ENCODE peak calls at places on chromosomes 12 and 14, in four cellular contexts. One of them, this sample, is unnamed.

GRCh38 chr14:61025239-61026223 is 44.5 kb downstream of the SLC38A6 start:
- DNase-seq in GM12878: no peak
- DNase-seq in K562: peak
- DNase-seq in HepG2: peak
- DNase-seq in this sample: peak

GRCh38 chr12:57372233-57372632 is 58.6 kb downstream of the R3HDM2 start:
- DNase-seq in GM12878: no peak
- DNase-seq in K562: no peak
- DNase-seq in HepG2: no peak
- DNase-seq in this sample: no peak

GRCh38 chr12:86212970-86213369 is 43.2 kb downstream of the MGAT4C start:
- DNase-seq in GM12878: no peak
- DNase-seq in K562: no peak
- DNase-seq in HepG2: no peak
- DNase-seq in this sample: no peak

GRCh38 chr12:30993766-30994165 is 67.2 kb downstream of the TSPAN11 start:
- DNase-seq in GM12878: no peak
- DNase-seq in K562: no peak
- DNase-seq in HepG2: no peak
- DNase-seq in this sample: no peak

GRCh38 chr12:89571481-89572190 is 45.8 kb upstream of the POC1B start:
- DNase-seq in GM12878: no peak
- DNase-seq in K562: no peak
- DNase-seq in HepG2: no peak
- DNase-seq in this sample: no peak

GRCh38 chr12:70365648-70366518 is at the start of gene KCNMB4:
- DNase-seq in GM12878: peak
- DNase-seq in K562: peak
- DNase-seq in HepG2: peak
- DNase-seq in this sample: peak

GRCh38 chr12:106919910-106920544 is 35.7 kb upstream of the TMEM263 start:
- DNase-seq in GM12878: no peak
- DNase-seq in K562: peak
- DNase-seq in HepG2: peak
- DNase-seq in this sample: peak

GRCh38 chr14:95516554-95517209 is at the start of gene SYNE3:
- DNase-seq in GM12878: no peak
- DNase-seq in K562: peak
- DNase-seq in HepG2: no peak
- DNase-seq in this sample: peak

GRCh38 chr12:109758406-109759075 is 44.9 kb downstream of the FAM222A start:
- DNase-seq in GM12878: no peak
- DNase-seq in K562: no peak
- DNase-seq in HepG2: no peak
- DNase-seq in this sample: no peak

GRCh38 chr12:58710896-58711295 is 209.4 kb downstream of the LRIG3 start:
- DNase-seq in GM12878: no peak
- DNase-seq in K562: no peak
- DNase-seq in HepG2: no peak
- DNase-seq in this sample: no peak

GRCh38 chr14:95886366-95886765 is 9.7 kb downstream of the TUNAR start:
- DNase-seq in GM12878: no peak
- DNase-seq in K562: no peak
- DNase-seq in HepG2: no peak
- DNase-seq in this sample: no peak

GRCh38 chr14:26872930-26873470 is 275.2 kb upstream of the NOVA1 start:
- DNase-seq in GM12878: no peak
- DNase-seq in K562: no peak
- DNase-seq in HepG2: no peak
- DNase-seq in this sample: no peak

GRCh38 chr12:21774358-21775129 is at the start of gene KCNJ8:
- DNase-seq in GM12878: no peak
- DNase-seq in K562: peak
- DNase-seq in HepG2: no peak
- DNase-seq in this sample: peak

GRCh38 chr12:68240079-68240478 is 13.3 kb downstream of the IL22 start:
- DNase-seq in GM12878: no peak
- DNase-seq in K562: peak
- DNase-seq in HepG2: no peak
- DNase-seq in this sample: no peak

GRCh38 chr12:84435682-84436081 is 476.9 kb downstream of the SLC6A15 start:
- DNase-seq in GM12878: no peak
- DNase-seq in K562: no peak
- DNase-seq in HepG2: no peak
- DNase-seq in this sample: no peak

GRCh38 chr12:113955109-113955970 is 10.8 kb downstream of the RBM19 start:
- DNase-seq in GM12878: no peak
- DNase-seq in K562: peak
- DNase-seq in HepG2: peak
- DNase-seq in this sample: peak

GRCh38 chr12:106517314-106517713 is 65.5 kb upstream of the RFX4 start:
- DNase-seq in GM12878: no peak
- DNase-seq in K562: no peak
- DNase-seq in HepG2: no peak
- DNase-seq in this sample: no peak

GRCh38 chr14:96260341-96260821 is 4.4 kb downstream of the BDKRB1 start:
- DNase-seq in GM12878: no peak
- DNase-seq in K562: no peak
- DNase-seq in HepG2: no peak
- DNase-seq in this sample: no peak

GRCh38 chr14:55715889-55716288 is 135.9 kb downstream of the KTN1 start:
- DNase-seq in GM12878: no peak
- DNase-seq in K562: no peak
- DNase-seq in HepG2: no peak
- DNase-seq in this sample: no peak

GRCh38 chr12:104504151-104504550 is 47.4 kb downstream of the CHST11 start:
- DNase-seq in GM12878: no peak
- DNase-seq in K562: no peak
- DNase-seq in HepG2: no peak
- DNase-seq in this sample: no peak

GRCh38 chr12:104507672-104508071 is 50.9 kb downstream of the CHST11 start:
- DNase-seq in GM12878: no peak
- DNase-seq in K562: peak
- DNase-seq in HepG2: no peak
- DNase-seq in this sample: no peak

GRCh38 chr12:104503191-104503590 is 46.4 kb downstream of the CHST11 start:
- DNase-seq in GM12878: no peak
- DNase-seq in K562: no peak
- DNase-seq in HepG2: no peak
- DNase-seq in this sample: no peak

GRCh38 chr12:104506691-104507401 is 50.1 kb downstream of the CHST11 start:
- DNase-seq in GM12878: no peak
- DNase-seq in K562: no peak
- DNase-seq in HepG2: no peak
- DNase-seq in this sample: no peak

GRCh38 chr12:104505095-104505819 is 48.5 kb downstream of the CHST11 start:
- DNase-seq in GM12878: peak
- DNase-seq in K562: no peak
- DNase-seq in HepG2: no peak
- DNase-seq in this sample: no peak
- TF ChIP-seq TARDBP in GM12878: no peak
- TF ChIP-seq TARDBP in K562: no peak
- TF ChIP-seq TARDBP in HepG2: no peak
- TF ChIP-seq TARDBP in this sample: no peak

GRCh38 chr14:50668008-50668851 is at the start of gene SAV1:
- DNase-seq in GM12878: no peak
- DNase-seq in K562: peak
- DNase-seq in HepG2: peak
- DNase-seq in this sample: peak
- TF ChIP-seq FOXM1 in GM12878: no peak
- TF ChIP-seq FOXM1 in K562: no peak
- TF ChIP-seq FOXM1 in HepG2: no peak
- TF ChIP-seq FOXM1 in this sample: no peak

GRCh38 chr12:60262378-60262777 is 666.5 kb downstream of the SLC16A7 start:
- DNase-seq in GM12878: no peak
- DNase-seq in K562: no peak
- DNase-seq in HepG2: no peak
- DNase-seq in this sample: no peak

GRCh38 chr12:60259241-60259640 is 663.4 kb downstream of the SLC16A7 start:
- DNase-seq in GM12878: no peak
- DNase-seq in K562: no peak
- DNase-seq in HepG2: no peak
- DNase-seq in this sample: no peak

GRCh38 chr12:60255044-60255443 is 659.2 kb downstream of the SLC16A7 start:
- DNase-seq in GM12878: no peak
- DNase-seq in K562: no peak
- DNase-seq in HepG2: no peak
- DNase-seq in this sample: no peak

DNA sequence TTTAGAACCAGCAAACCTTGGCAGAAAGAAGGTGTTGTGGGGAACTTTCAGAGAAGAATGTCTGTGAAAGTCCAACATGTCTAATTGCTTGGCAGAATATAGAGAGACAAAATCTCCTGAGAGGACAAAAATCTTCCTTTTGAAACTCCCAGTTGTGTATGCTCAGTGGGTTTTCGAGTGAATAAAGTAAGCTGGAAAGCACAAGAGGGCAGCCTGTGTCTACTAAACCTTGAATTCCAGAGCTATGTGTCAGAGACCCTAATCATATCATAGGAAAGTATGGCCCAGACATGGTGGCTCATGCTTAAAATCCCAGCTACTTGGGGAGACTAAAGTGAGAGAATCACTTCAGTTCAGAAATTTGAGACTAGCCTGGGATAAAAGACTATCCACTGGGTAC is 661.2 kb downstream of the SLC16A7 start:
- DNase-seq in GM12878: no peak
- DNase-seq in K562: no peak
- DNase-seq in HepG2: peak
- DNase-seq in this sample: no peak
- TF ChIP-seq TARDBP in GM12878: no peak
- TF ChIP-seq TARDBP in K562: no peak
- TF ChIP-seq TARDBP in HepG2: no peak
- TF ChIP-seq TARDBP in this sample: no peak

DNA sequence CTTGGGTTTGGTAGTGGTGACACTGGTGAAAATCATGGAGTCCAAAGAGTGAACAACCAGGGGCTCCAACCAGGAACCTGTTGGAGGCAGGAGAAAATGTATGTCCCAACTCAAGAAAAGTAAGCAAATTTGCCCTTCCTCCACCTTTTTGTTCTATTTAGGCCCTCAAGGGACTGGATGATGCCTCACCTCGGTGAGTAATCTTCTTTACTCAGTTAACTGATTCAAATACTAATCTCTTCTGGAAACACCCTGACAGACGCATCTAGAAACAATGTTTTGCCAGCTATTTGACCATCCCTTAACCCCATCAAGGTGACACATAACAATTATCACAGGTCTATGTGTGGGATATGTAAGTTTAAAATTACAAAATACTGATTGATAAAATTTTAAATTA is 272.4 kb upstream of the FOXG1 start:
- DNase-seq in GM12878: no peak
- DNase-seq in K562: no peak
- DNase-seq in HepG2: no peak
- DNase-seq in this sample: no peak
- TF ChIP-seq FOXM1 in GM12878: no peak
- TF ChIP-seq FOXM1 in K562: no peak
- TF ChIP-seq FOXM1 in HepG2: no peak
- TF ChIP-seq FOXM1 in this sample: no peak